ENCODE peak calls at places on chromosomes 7 and 10, in five cellular contexts. S, B, W, M and C are unnamed samples.

GRCh38 chr10:46522295-46523118 is 34.0 kb downstream of the GPRIN2 start:
- DNase-seq in W (no peak), S (peak; percentile 30), M (no peak), B (no peak), C (no peak)

GRCh38 chr7:120052884-120053382 is 220.0 kb upstream of the KCND2 start:
- DNase-seq in B (no peak), M (peak; percentile 51), W (peak; percentile 11), S (no peak), C (no peak)

GRCh38 chr10:80165173-80165572 is 32.6 kb downstream of the PLAC9 start:
- DNase-seq in M (no peak), B (no peak), W (no peak), S (no peak), C (no peak)

GRCh38 chr7:105454058-105454739 is 65.5 kb upstream of the SRPK2 start:
- DNase-seq in B (no peak), W (peak; percentile 80), S (no peak), M (no peak), C (no peak)

GRCh38 chr10:30502266-30503058 is 68.5 kb downstream of the MAP3K8 start:
- DNase-seq in W (no peak), S (no peak), M (peak; percentile 38), B (peak; percentile 69), C (no peak)

GRCh38 chr7:54841772-54842707 is 83.0 kb upstream of the SEC61G start:
- DNase-seq in W (peak; percentile 40), M (peak; percentile 65), S (peak; percentile 54), B (no peak), C (no peak)

GRCh38 chr7:105014725-105015630 is 973 bp downstream of the KMT2E start:
- DNase-seq in B (peak; percentile 54), M (no peak), W (no peak), S (no peak), C (peak; percentile 37)

GRCh38 chr10:32326119-32326518 is 20.8 kb downstream of the EPC1 start:
- DNase-seq in B (no peak), S (no peak), M (no peak), W (no peak), C (no peak)

GRCh38 chr7:108420482-108420908 is 35.7 kb downstream of the NRCAM start:
- DNase-seq in S (no peak), M (no peak), W (no peak), B (no peak), C (no peak)

GRCh38 chr10:85657478-85658113 is 709.0 kb downstream of the GRID1 start:
- DNase-seq in W (no peak), M (peak; percentile 52), B (no peak), S (no peak), C (no peak)

GRCh38 chr7:123569352-123569999 is 11.9 kb upstream of the NDUFA5 start:
- DNase-seq in M (no peak), S (no peak), B (no peak), W (no peak), C (no peak)

GRCh38 chr10:78533093-78533492 is 499.4 kb downstream of the RPS24 start:
- DNase-seq in W (no peak), M (no peak), S (peak; percentile 58), B (no peak), C (no peak)

GRCh38 chr7:115356139-115356746 is 434.3 kb downstream of the MDFIC start:
- DNase-seq in M (no peak), S (no peak), W (no peak), B (peak; percentile 36), C (peak; percentile 15)

GRCh38 chr7:101857358-101857794 is 40.0 kb downstream of the CUX1 start:
- DNase-seq in S (no peak), B (no peak), M (no peak), W (no peak), C (no peak)

GRCh38 chr10:116748471-116748870 is 6.1 kb upstream of the HSPA12A start:
- DNase-seq in M (no peak), S (no peak), W (no peak), B (no peak), C (no peak)

GRCh38 chr7:115844857-115845256 is 185.7 kb downstream of the TFEC start:
- DNase-seq in W (no peak), B (no peak), M (no peak), S (no peak), C (no peak)

GRCh38 chr7:139479620-139480019 is 3.9 kb downstream of the KLRG2 start:
- DNase-seq in W (no peak), B (no peak), S (no peak), M (no peak), C (no peak)